ENCODE peak calls at places on chromosome 14, in seven cellular contexts. Q, K, T, G, L, Z and V are unnamed samples.

GRCh38 chr14:93965287-93965821 is 11.0 kb downstream of the ASB2 start:
- DNase-seq in Z (no peak), K (no peak), T (no peak), L (peak), G (no peak), Q (peak), V (no peak)

GRCh38 chr14:92712654-92713051 is 35.8 kb downstream of the LGMN start:
- DNase-seq in L (no peak), Q (no peak), G (no peak), T (no peak), Z (no peak), K (no peak), V (peak)

GRCh38 chr14:51442513-51443175 is 202.6 kb downstream of the TMX1 start:
- DNase-seq in K (no peak), G (no peak), Z (no peak), T (peak), L (peak), Q (peak), V (peak)

GRCh38 chr14:106586098-106586704 is 1059.8 kb downstream of the TMEM121 start:
- DNase-seq in G (peak), T (no peak), Z (no peak), Q (no peak), L (no peak), K (no peak), V (no peak)

GRCh38 chr14:55084648-55085441 is 33.4 kb downstream of the MAPK1IP1L start:
- DNase-seq in Z (no peak), L (no peak), G (no peak), T (no peak), Q (no peak), K (no peak), V (no peak)

GRCh38 chr14:100617715-100618693 is 30.8 kb upstream of the BEGAIN start:
- DNase-seq in T (peak), K (no peak), L (no peak), Q (peak), Z (no peak), G (no peak), V (peak)

GRCh38 chr14:24935796-24936195 is 114.2 kb downstream of the STXBP6 start:
- DNase-seq in Q (no peak), T (no peak), L (no peak), Z (no peak), G (no peak), K (no peak), V (no peak)

GRCh38 chr14:31895206-31895605 is 181.9 kb upstream of the ARHGAP5 start:
- DNase-seq in K (no peak), Z (no peak), L (peak), G (no peak), Q (no peak), T (no peak), V (no peak)

GRCh38 chr14:96363751-96364336 is 518 bp downstream of the GSKIP start:
- DNase-seq in T (peak), G (peak), K (peak), L (peak), Q (peak), Z (peak), V (no peak)

GRCh38 chr14:61733972-61734371 is 28.2 kb upstream of the SNAPC1 start:
- DNase-seq in Z (no peak), Q (no peak), K (no peak), T (no peak), L (no peak), G (no peak), V (no peak)

GRCh38 chr14:36986407-36986806 is 186.0 kb downstream of the SLC25A21 start:
- DNase-seq in Z (no peak), L (no peak), T (no peak), K (no peak), G (no peak), Q (no peak), V (no peak)